ENCODE peak calls at places on chromosomes 7 and 10, in seven cellular contexts. U is RPMI8226; Q is NCI-H1105; I is activated T-cell treated with anti-CD3 and anti-CD28 coated beads for 1 hour; F is kidney epithelial cell; L is CD8-positive, alpha-beta T cell; K is GM03348. J is an unnamed sample.

GRCh38 chr10:131858583-131859340 is 42.0 kb upstream of the PPP2R2D start:
- DNase-seq in U (no peak), Q (no peak), I (no peak), F (no peak), L (no peak), K (no peak), J (no peak)

GRCh38 chr7:101114492-101114891 is 12.4 kb upstream of the SERPINE1 start:
- DNase-seq in U (no peak), Q (no peak), I (no peak), F (no peak), L (no peak), K (peak), J (no peak)

GRCh38 chr10:61832866-61833481 is 68.5 kb upstream of the ARID5B start:
- DNase-seq in U (no peak), Q (no peak), I (no peak), F (no peak), L (no peak), K (no peak), J (no peak)

GRCh38 chr7:28954936-28955335 is 3.2 kb downstream of the TRIL start:
- DNase-seq in U (no peak), Q (no peak), I (no peak), F (no peak), L (no peak), K (no peak), J (no peak)

GRCh38 chr10:10235003-10235402 is 782.7 kb upstream of the CELF2 start:
- DNase-seq in U (no peak), Q (no peak), I (no peak), F (no peak), L (no peak), K (no peak), J (no peak)

GRCh38 chr7:50832744-50833143 is 50.0 kb upstream of the GRB10 start:
- DNase-seq in U (no peak), Q (no peak), I (no peak), F (peak), L (no peak), K (no peak), J (no peak)

GRCh38 chr10:988667-989545 is 672 bp downstream of the GTPBP4 start:
- DNase-seq in U (no peak), Q (no peak), I (no peak), F (no peak), L (no peak), K (peak), J (no peak)

GRCh38 chr7:77199008-77199966 is at the start of gene FGL2:
- DNase-seq in U (no peak), Q (no peak), I (peak), F (no peak), L (no peak), K (peak), J (peak)

GRCh38 chr10:116741391-116742351 is 695 bp downstream of the HSPA12A start:
- DNase-seq in U (no peak), Q (no peak), I (no peak), F (no peak), L (no peak), K (peak), J (no peak)

GRCh38 chr7:116621649-116622048 is 50.3 kb upstream of the MET start:
- DNase-seq in U (no peak), Q (no peak), I (no peak), F (no peak), L (no peak), K (no peak), J (no peak)

GRCh38 chr7:99308461-99309074 is 17.1 kb upstream of the ARPC1A start:
- DNase-seq in U (no peak), Q (no peak), I (no peak), F (no peak), L (no peak), K (peak), J (no peak)

GRCh38 chr10:120456626-120457430 is at the start of gene PLPP4:
- DNase-seq in U (peak), Q (peak), I (no peak), F (no peak), L (no peak), K (peak), J (no peak)

GRCh38 chr10:84293574-84294016 is 34.8 kb upstream of the CCSER2 start:
- DNase-seq in U (no peak), Q (no peak), I (no peak), F (no peak), L (no peak), K (no peak), J (no peak)

GRCh38 chr10:132606536-132607316 is 69.1 kb downstream of the INPP5A start:
- DNase-seq in U (no peak), Q (no peak), I (no peak), F (no peak), L (no peak), K (no peak), J (no peak)

GRCh38 chr10:21057989-21058388 is 160.9 kb upstream of the NEBL start:
- DNase-seq in U (no peak), Q (no peak), I (no peak), F (no peak), L (no peak), K (no peak), J (no peak)

GRCh38 chr7:974172-974571 is 1.2 kb downstream of the COX19 start:
- DNase-seq in U (no peak), Q (no peak), I (no peak), F (no peak), L (no peak), K (no peak), J (no peak)

GRCh38 chr7:85695041-85695990 is 508.5 kb upstream of the SEMA3D start:
- DNase-seq in U (no peak), Q (no peak), I (no peak), F (no peak), L (no peak), K (peak), J (no peak)

GRCh38 chr10:48735836-48736390 is 51.2 kb downstream of the WDFY4 start:
- DNase-seq in U (no peak), Q (no peak), I (no peak), F (no peak), L (no peak), K (no peak), J (no peak)

GRCh38 chr10:94423627-94424026 is 21.3 kb downstream of the TBC1D12 start:
- DNase-seq in U (no peak), Q (no peak), I (no peak), F (no peak), L (no peak), K (peak), J (no peak)

GRCh38 chr10:58747687-58748086 is 235.0 kb downstream of the BICC1 start:
- DNase-seq in U (no peak), Q (no peak), I (no peak), F (no peak), L (no peak), K (no peak), J (no peak)